ENCODE peak calls at places on chromosomes 3 and 15, in nine cellular contexts. U is epithelial cell of esophagus; G is H1; M is endodermal cell; A is IMR-90; Q is CD4-positive, alpha-beta T cell; L is progenitor cell of endocrine pancreas; W is heart left ventricle; F is fibroblast of lung. X is an unnamed sample.

GRCh38 chr15:77421370-77421700 is 647 bp downstream of the HMG20A start:
- DNase-seq in U (peak), G (no peak), M (peak), A (peak), Q (no peak), L (no peak), W (no peak), F (no peak), X (no peak)

GRCh38 chr3:4981160-4981687 is 2.0 kb downstream of the BHLHE40 start:
- DNase-seq in U (peak), G (no peak), M (no peak), A (peak), Q (no peak), L (no peak), W (no peak), F (peak), X (no peak)

GRCh38 chr3:119529883-119530282 is 29.5 kb downstream of the CD80 start:
- DNase-seq in U (peak), G (no peak), M (no peak), A (peak), Q (no peak), L (no peak), W (no peak), F (peak), X (no peak)

GRCh38 chr3:26967531-26967930 is 345.0 kb downstream of the LRRC3B start:
- DNase-seq in U (peak), G (no peak), M (no peak), A (no peak), Q (no peak), L (no peak), W (no peak), F (no peak), X (no peak)

GRCh38 chr15:52481915-52482314 is 46.8 kb downstream of the MYO5A start:
- DNase-seq in U (peak), G (no peak), M (no peak), A (peak), Q (no peak), L (no peak), W (no peak), F (peak), X (no peak)

GRCh38 chr3:51340989-51341636 is 44.0 kb upstream of the MANF start:
- DNase-seq in U (peak), G (no peak), M (peak), A (peak), Q (no peak), L (no peak), W (no peak), F (no peak), X (no peak)

GRCh38 chr3:135805752-135806151 is 159.8 kb upstream of the PPP2R3A start:
- DNase-seq in U (no peak), G (no peak), M (no peak), A (no peak), Q (no peak), L (no peak), W (no peak), F (no peak), X (no peak)

GRCh38 chr15:101101676-101102075 is 150.2 kb downstream of the CHSY1 start:
- DNase-seq in U (no peak), G (no peak), M (no peak), A (no peak), Q (no peak), L (no peak), W (no peak), F (no peak), X (no peak)

GRCh38 chr15:71079208-71080044 is 35.8 kb upstream of the THSD4 start:
- DNase-seq in U (peak), G (no peak), M (no peak), A (peak), Q (no peak), L (no peak), W (no peak), F (peak), X (no peak)

GRCh38 chr3:59502806-59503205 is 453.0 kb upstream of the CFAP20DC start:
- DNase-seq in U (peak), G (no peak), M (no peak), A (peak), Q (no peak), L (no peak), W (no peak), F (peak), X (no peak)

GRCh38 chr15:70605606-70606410 is 157.6 kb downstream of the UACA start:
- DNase-seq in U (no peak), G (no peak), M (no peak), A (peak), Q (no peak), L (no peak), W (peak), F (peak), X (no peak)

GRCh38 chr15:77988386-77989301 is 88.9 kb downstream of the TBC1D2B start:
- DNase-seq in U (no peak), G (no peak), M (no peak), A (no peak), Q (no peak), L (no peak), W (no peak), F (no peak), X (no peak)

GRCh38 chr3:105353485-105354161 is 13.1 kb upstream of the ALCAM start:
- DNase-seq in U (peak), G (no peak), M (peak), A (peak), Q (no peak), L (no peak), W (no peak), F (peak), X (peak)

GRCh38 chr3:142973217-142974009 is 9.9 kb upstream of the PAQR9 start:
- DNase-seq in U (no peak), G (no peak), M (no peak), A (no peak), Q (no peak), L (no peak), W (peak), F (no peak), X (no peak)

GRCh38 chr3:124701687-124702086 is 28.6 kb upstream of the UMPS start:
- DNase-seq in U (no peak), G (no peak), M (no peak), A (peak), Q (no peak), L (no peak), W (no peak), F (peak), X (no peak)

GRCh38 chr15:29925227-29926082 is 103.2 kb upstream of the TJP1 start:
- DNase-seq in U (peak), G (peak), M (peak), A (peak), Q (no peak), L (peak), W (peak), F (peak), X (peak)

GRCh38 chr3:16257304-16257703 is 7.4 kb downstream of the DPH3 start:
- DNase-seq in U (no peak), G (no peak), M (no peak), A (no peak), Q (no peak), L (no peak), W (no peak), F (no peak), X (no peak)

GRCh38 chr15:66629817-66630576 is 64.2 kb upstream of the LCTL start:
- DNase-seq in U (no peak), G (no peak), M (peak), A (no peak), Q (no peak), L (no peak), W (no peak), F (no peak), X (no peak)

GRCh38 chr3:19757773-19758172 is 176.2 kb downstream of the EFHB start:
- DNase-seq in U (peak), G (no peak), M (no peak), A (no peak), Q (no peak), L (no peak), W (no peak), F (no peak), X (no peak)

GRCh38 chr3:146280859-146281258 is 30.0 kb upstream of the PLSCR4 start:
- DNase-seq in U (no peak), G (no peak), M (no peak), A (peak), Q (no peak), L (no peak), W (no peak), F (peak), X (no peak)

GRCh38 chr3:40189118-40189517 is 120.4 kb upstream of the EIF1B start:
- DNase-seq in U (no peak), G (no peak), M (no peak), A (no peak), Q (no peak), L (no peak), W (no peak), F (no peak), X (no peak)
- TF ChIP-seq CTCF in U (no peak), G (no peak), M (no peak), A (no peak), Q (no peak), L (no peak), W (no peak), F (no peak), X (no peak)

GRCh38 chr3:61497463-61497862 is 63.9 kb upstream of the PTPRG start:
- DNase-seq in U (no peak), G (no peak), M (no peak), A (no peak), Q (no peak), L (no peak), W (no peak), F (no peak), X (no peak)

DNA sequence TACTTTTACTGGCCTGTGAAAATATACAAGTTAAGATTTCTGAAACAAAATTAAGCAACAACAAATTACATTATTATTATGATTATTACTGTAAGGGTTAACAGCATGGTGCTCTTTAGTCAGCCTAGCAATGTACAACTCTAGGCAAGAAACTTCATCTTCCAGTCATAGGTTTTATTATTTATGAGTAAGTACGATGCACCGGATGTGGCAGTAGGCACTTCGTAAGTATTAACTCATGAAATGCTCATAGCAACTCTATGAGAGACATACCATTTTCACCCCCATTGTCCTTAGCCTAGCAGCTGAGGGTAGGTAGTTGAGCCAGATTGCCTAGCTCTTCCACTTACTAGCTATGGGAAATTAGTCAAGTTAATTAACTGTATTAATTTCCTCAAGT is 68.0 kb upstream of the PTPRG start:
- DNase-seq in U (no peak), G (no peak), M (no peak), A (no peak), Q (no peak), L (no peak), W (no peak), F (no peak), X (no peak)
- TF ChIP-seq CTCF in U (no peak), G (no peak), M (no peak), A (no peak), Q (no peak), L (no peak), W (no peak), F (no peak), X (no peak)

GRCh38 chr15:64749167-64749566 is 26.2 kb downstream of the RBPMS2 start:
- DNase-seq in U (peak), G (no peak), M (no peak), A (peak), Q (no peak), L (no peak), W (no peak), F (peak), X (no peak)

GRCh38 chr15:64751464-64751863 is 23.9 kb downstream of the RBPMS2 start:
- DNase-seq in U (no peak), G (no peak), M (peak), A (no peak), Q (no peak), L (no peak), W (no peak), F (no peak), X (no peak)

GRCh38 chr15:64748251-64748650 is 27.1 kb downstream of the RBPMS2 start:
- DNase-seq in U (no peak), G (no peak), M (no peak), A (no peak), Q (no peak), L (no peak), W (no peak), F (no peak), X (no peak)

GRCh38 chr15:64747578-64747977 is 27.8 kb downstream of the RBPMS2 start:
- DNase-seq in U (no peak), G (no peak), M (no peak), A (no peak), Q (no peak), L (no peak), W (no peak), F (no peak), X (no peak)

DNA sequence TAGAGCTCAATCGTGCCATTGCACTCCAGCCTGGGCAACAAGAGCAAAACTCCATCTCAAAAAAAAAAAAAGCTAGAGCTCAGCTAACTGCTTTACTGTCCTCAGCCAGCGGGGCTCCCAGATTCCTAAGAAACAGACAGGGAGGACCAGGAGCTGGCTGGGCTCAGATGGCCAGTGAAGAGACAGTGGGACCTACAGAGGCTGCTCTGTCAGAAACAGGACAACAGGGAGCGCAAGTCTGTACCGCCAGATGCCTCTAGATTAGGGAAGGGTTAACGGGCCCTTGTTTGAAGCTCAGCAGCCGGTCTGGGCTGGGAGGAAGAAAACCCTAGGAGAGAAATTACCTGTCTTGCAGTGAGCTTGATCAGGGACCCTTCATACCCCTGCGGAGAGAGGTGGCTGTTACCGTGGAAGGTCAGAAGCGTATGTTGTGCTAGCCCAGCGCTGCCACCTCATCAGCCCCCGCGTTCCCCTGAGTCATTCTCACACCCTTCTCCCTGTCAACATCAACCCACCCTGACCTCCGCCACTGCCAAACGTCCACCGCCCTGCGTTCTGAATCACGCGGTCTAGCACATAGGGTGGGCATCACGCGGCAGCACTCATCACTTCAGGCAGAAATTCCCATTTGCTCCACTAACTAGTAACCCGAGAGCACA is 25.3 kb downstream of the RBPMS2 start:
- DNase-seq in U (no peak), G (peak), M (peak), A (peak), Q (no peak), L (no peak), W (no peak), F (peak), X (no peak)
- TF ChIP-seq CTCF in U (no peak), G (peak), M (peak), A (peak), Q (no peak), L (no peak), W (no peak), F (peak), X (no peak)

GRCh38 chr3:46935168-46935858 is 41.2 kb downstream of the CCDC12 start:
- DNase-seq in U (peak), G (peak), M (peak), A (peak), Q (no peak), L (no peak), W (peak), F (peak), X (no peak)
- TF ChIP-seq CTCF in U (peak), G (peak), M (peak), A (peak), Q (no peak), L (peak), W (peak), F (peak), X (peak)

DNA sequence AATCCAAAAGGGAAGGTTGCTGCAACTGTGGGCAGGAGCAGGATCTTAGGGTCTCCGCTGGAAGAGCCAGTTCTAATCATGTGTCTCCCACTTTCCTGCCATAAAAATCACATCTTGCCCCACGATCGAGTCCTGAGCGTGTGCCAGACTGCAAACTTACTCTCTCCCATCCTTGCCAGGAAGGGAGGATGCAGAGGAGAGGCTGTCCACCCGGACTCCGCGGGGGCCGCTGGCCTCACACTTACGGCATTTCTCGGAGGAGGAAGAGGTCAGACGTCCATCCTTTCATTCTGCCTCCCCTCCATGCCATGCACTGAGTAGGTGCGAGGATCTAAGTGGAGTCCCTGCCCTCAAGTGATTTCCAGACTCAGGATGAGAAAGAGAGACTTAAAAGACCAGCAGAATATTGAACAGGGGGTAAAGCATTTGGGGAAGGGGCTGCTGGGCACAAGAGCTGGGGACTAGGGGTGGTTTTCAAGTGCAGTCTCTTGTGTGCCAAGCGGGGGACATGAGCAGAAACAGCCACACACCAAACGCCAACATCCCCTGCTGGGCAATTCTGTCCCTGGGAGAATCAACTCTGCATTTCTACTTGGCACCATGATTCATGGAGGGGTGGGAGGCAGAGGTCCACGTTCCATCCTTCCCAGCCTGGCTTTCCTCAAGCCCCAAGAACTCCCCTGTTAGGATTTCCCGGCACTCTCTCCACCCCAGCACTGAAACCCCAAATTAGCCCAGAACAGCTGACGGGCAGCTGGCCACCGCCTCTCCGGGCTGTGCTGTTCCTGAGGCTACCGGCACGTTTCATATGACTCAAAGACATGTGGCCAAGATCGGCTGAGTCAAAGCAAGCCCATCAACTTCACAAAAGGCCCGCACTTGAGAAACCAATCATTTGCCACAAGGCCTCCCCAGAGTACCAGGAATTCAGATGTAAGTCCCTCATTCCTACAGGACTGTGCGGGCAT is 11.6 kb downstream of the OXTR start:
- DNase-seq in U (peak), G (no peak), M (peak), A (peak), Q (no peak), L (no peak), W (no peak), F (peak), X (no peak)
- TF ChIP-seq CTCF in U (no peak), G (no peak), M (no peak), A (no peak), Q (no peak), L (no peak), W (no peak), F (no peak), X (no peak)

GRCh38 chr3:71423151-71423906 is 160.2 kb downstream of the FOXP1 start:
- DNase-seq in U (peak), G (no peak), M (no peak), A (no peak), Q (no peak), L (no peak), W (peak), F (peak), X (no peak)
- TF ChIP-seq CTCF in U (peak), G (no peak), M (peak), A (no peak), Q (no peak), L (no peak), W (peak), F (peak), X (no peak)

GRCh38 chr3:31029756-31030155 is 135.3 kb upstream of the GADL1 start:
- DNase-seq in U (no peak), G (no peak), M (no peak), A (no peak), Q (no peak), L (no peak), W (no peak), F (no peak), X (no peak)
- TF ChIP-seq CTCF in U (no peak), G (no peak), M (no peak), A (no peak), Q (no peak), L (no peak), W (no peak), F (no peak), X (no peak)